ENCODE peak calls at places on chromosome 7, in six cellular contexts. H, B, Z, O, P and K are unnamed samples.

GRCh38 chr7:170551-171363 is 21.6 kb upstream of the FAM20C start:
- DNase-seq in H (no peak), B (no peak), Z (no peak), O (no peak), P (no peak), K (no peak)

GRCh38 chr7:153190452-153190851 is 430.9 kb downstream of the ACTR3B start:
- DNase-seq in H (no peak), B (peak; percentile 20), Z (no peak), O (no peak), P (no peak), K (peak; percentile 3)

GRCh38 chr7:108015740-108016139 is 12.8 kb upstream of the LAMB1 start:
- DNase-seq in H (peak; percentile 58), B (no peak), Z (no peak), O (no peak), P (no peak), K (no peak)

GRCh38 chr7:101746311-101746710 is 71.1 kb upstream of the CUX1 start:
- DNase-seq in H (no peak), B (no peak), Z (no peak), O (no peak), P (no peak), K (no peak)

GRCh38 chr7:41816111-41816510 is 113.2 kb upstream of the INHBA start:
- DNase-seq in H (peak; percentile 68), B (no peak), Z (no peak), O (no peak), P (no peak), K (no peak)

GRCh38 chr7:84091318-84091717 is 103.3 kb downstream of the SEMA3A start:
- DNase-seq in H (no peak), B (peak; percentile 43), Z (no peak), O (no peak), P (no peak), K (no peak)

GRCh38 chr7:20299647-20300312 is 30.9 kb upstream of the ITGB8 start:
- DNase-seq in H (peak; percentile 74), B (no peak), Z (no peak), O (peak; percentile 24), P (no peak), K (no peak)

GRCh38 chr7:97623333-97623732 is 108.6 kb upstream of the TAC1 start:
- DNase-seq in H (no peak), B (no peak), Z (no peak), O (no peak), P (no peak), K (no peak)

GRCh38 chr7:39904077-39904486 is 46.0 kb upstream of the CDK13 start:
- DNase-seq in H (peak; percentile 8), B (no peak), Z (no peak), O (peak; percentile 9), P (no peak), K (no peak)

GRCh38 chr7:48708635-48709034 is 215.7 kb upstream of the CDC14C start:
- DNase-seq in H (no peak), B (no peak), Z (no peak), O (no peak), P (no peak), K (no peak)

GRCh38 chr7:178444-178843 is 13.9 kb upstream of the FAM20C start:
- DNase-seq in H (no peak), B (no peak), Z (no peak), O (no peak), P (no peak), K (no peak)

GRCh38 chr7:79287976-79288375 is 165.5 kb downstream of the MAGI2 start:
- DNase-seq in H (peak; percentile 65), B (no peak), Z (no peak), O (no peak), P (no peak), K (no peak)

GRCh38 chr7:113170591-113170990 is 52.2 kb upstream of the SMIM30 start:
- DNase-seq in H (no peak), B (no peak), Z (no peak), O (no peak), P (no peak), K (no peak)

GRCh38 chr7:148286150-148286549 is 304.4 kb upstream of the C7orf33 start:
- DNase-seq in H (peak; percentile 15), B (peak; percentile 67), Z (no peak), O (peak; percentile 12), P (no peak), K (no peak)

GRCh38 chr7:91436655-91437054 is 172.4 kb downstream of the FZD1 start:
- DNase-seq in H (no peak), B (no peak), Z (no peak), O (no peak), P (no peak), K (no peak)

GRCh38 chr7:81013036-81013435 is 94.2 kb upstream of the SEMA3C start:
- DNase-seq in H (peak; percentile 89), B (no peak), Z (peak; percentile 87), O (peak; percentile 32), P (no peak), K (no peak)

GRCh38 chr7:34096135-34096775 is 190.9 kb downstream of the BMPER start:
- DNase-seq in H (peak; percentile 94), B (no peak), Z (no peak), O (peak; percentile 85), P (peak; percentile 30), K (peak; percentile 8)

GRCh38 chr7:99365318-99366141 is 9.0 kb upstream of the ARPC1B start:
- DNase-seq in H (no peak), B (peak; percentile 80), Z (no peak), O (no peak), P (peak; percentile 80), K (peak; percentile 58)

GRCh38 chr7:121016976-121017375 is 28.5 kb downstream of the CPED1 start:
- DNase-seq in H (peak; percentile 80), B (no peak), Z (no peak), O (peak; percentile 62), P (no peak), K (no peak)

GRCh38 chr7:112010994-112011393 is 195.2 kb downstream of the DOCK4 start:
- DNase-seq in H (no peak), B (no peak), Z (no peak), O (no peak), P (no peak), K (no peak)

GRCh38 chr7:22005151-22005550 is 59.5 kb upstream of the CDCA7L start:
- DNase-seq in H (no peak), B (no peak), Z (no peak), O (no peak), P (no peak), K (no peak)

GRCh38 chr7:20089431-20089830 is 127.8 kb downstream of the MACC1 start:
- DNase-seq in H (no peak), B (no peak), Z (no peak), O (no peak), P (no peak), K (no peak)

GRCh38 chr7:28643369-28644340 is 231.3 kb downstream of the CREB5 start:
- DNase-seq in H (no peak), B (peak; percentile 62), Z (no peak), O (peak; percentile 8), P (no peak), K (no peak)

GRCh38 chr7:28638914-28639313 is 226.6 kb downstream of the CREB5 start:
- DNase-seq in H (no peak), B (no peak), Z (no peak), O (no peak), P (no peak), K (no peak)

GRCh38 chr7:28645866-28646265 is 233.5 kb downstream of the CREB5 start:
- DNase-seq in H (no peak), B (no peak), Z (no peak), O (no peak), P (no peak), K (no peak)

GRCh38 chr7:28640026-28640425 is 227.7 kb downstream of the CREB5 start:
- DNase-seq in H (no peak), B (peak; percentile 28), Z (no peak), O (no peak), P (no peak), K (no peak)

DNA sequence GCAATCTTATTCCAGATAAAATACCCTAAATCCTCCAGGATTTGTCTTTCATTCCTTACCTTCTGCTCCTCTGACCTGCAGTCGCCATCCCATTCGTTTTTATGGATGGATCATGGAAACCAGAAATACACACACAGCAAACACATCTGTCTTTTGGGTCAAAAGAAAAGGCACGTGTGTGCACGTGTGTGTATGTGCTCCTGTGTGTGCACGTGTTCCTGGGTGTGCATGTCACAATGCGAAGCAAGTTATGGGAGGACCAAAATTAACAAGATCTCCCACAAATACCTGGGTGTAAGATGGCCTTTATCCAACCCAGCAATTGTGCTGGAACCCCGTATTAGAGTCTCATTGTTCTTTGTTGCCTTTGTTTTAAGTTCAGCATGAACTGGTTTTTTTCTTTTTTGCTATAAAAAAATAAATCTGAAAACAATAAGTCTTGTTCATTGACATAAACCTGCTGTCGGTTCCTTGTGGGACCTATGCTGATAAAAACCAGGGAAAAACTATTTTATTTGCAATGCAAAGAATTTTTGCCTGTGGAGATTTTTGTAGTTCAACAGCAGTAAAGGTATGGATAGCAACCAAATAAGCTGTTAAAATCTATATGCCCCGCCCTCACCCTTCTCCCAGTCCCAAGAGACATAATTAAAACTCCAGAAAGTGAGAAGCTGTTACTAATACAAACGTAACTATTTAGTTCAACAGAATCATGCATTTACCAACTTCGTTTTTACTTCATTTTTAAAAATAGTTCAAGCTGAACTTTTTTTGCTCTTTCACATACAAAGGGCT is 229.6 kb downstream of the CREB5 start:
- DNase-seq in H (no peak), B (no peak), Z (no peak), O (no peak), P (no peak), K (no peak)
- H3K4me3 ChIP-seq in H (no peak overlapping the region), B (no peak overlapping the region), Z (no peak overlapping the region), O (no peak overlapping the region), P (no peak overlapping the region), K (no peak overlapping the region)

GRCh38 chr7:28830831-28831230 is 127.3 kb downstream of the TRIL start:
- DNase-seq in H (no peak), B (no peak), Z (no peak), O (no peak), P (no peak), K (no peak)
- H3K4me3 ChIP-seq in H (no peak overlapping the region), B (no peak overlapping the region), Z (no peak overlapping the region), O (no peak overlapping the region), P (no peak overlapping the region), K (no peak overlapping the region)

GRCh38 chr7:25456467-25457171 is 228.3 kb upstream of the NPVF start:
- DNase-seq in H (no peak), B (no peak), Z (no peak), O (no peak), P (peak; percentile 39), K (peak; percentile 84)
- H3K4me3 ChIP-seq in H (no peak overlapping the region), B (no peak overlapping the region), Z (no peak overlapping the region), O (no peak overlapping the region), P (no peak overlapping the region), K (no peak overlapping the region)

DNA sequence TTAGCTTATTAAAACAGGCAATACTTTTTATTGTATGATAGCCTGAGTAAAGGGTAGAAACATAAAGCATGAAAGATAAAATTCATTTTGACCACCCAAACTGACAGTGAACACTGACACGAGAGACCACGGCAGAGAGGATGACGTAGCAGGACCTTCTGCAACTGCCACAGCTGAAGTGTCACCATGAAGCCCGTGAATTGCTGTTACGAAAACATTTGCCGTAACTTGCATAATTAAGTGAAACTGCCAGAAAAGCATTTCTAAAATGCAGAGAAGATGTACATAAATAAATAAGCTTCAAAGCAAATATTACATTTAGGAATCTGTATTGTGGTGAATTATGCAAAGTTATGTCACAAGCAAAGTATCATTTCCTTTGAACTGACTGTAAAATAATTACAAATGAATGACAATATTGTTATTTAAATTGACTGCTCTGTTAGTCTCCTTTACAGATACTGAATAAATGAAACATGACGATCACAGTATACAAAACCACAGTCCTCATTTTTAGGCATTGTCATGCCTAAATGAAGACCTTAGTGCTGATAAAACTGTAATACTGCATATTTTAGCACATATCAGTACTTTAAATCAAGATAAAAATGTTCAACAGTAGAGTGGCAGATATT is 39.6 kb upstream of the FEZF1 start:
- DNase-seq in H (no peak), B (no peak), Z (no peak), O (no peak), P (no peak), K (no peak)
- H3K4me3 ChIP-seq in H (no peak overlapping the region), B (no peak overlapping the region), Z (no peak overlapping the region), O (no peak overlapping the region), P (no peak overlapping the region), K (no peak overlapping the region)

GRCh38 chr7:47535704-47536628 is 45.9 kb downstream of the TNS3 start:
- DNase-seq in H (peak; percentile 28), B (no peak), Z (no peak), O (no peak), P (no peak), K (no peak)
- H3K4me3 ChIP-seq in H (peak overlapping the region; percentile 64), B (no peak overlapping the region), Z (peak overlapping the region; percentile 66), O (peak overlapping the region; percentile 77), P (no peak overlapping the region), K (no peak overlapping the region)